ENCODE peak calls at places on chromosome 18, in four cellular contexts. G is left ventricle myocardium inferior, I is stomach, T is body of pancreas. Y is an unnamed sample.

GRCh38 chr18:31684279-31685096 is at the start of gene B4GALT6:
- DNase-seq in I (no peak), G (no peak), T (peak; percentile 23), Y (no peak)

GRCh38 chr18:31230495-31230894 is 67.8 kb upstream of the DSC1 start:
- DNase-seq in G (no peak), I (no peak), T (no peak), Y (no peak)

GRCh38 chr18:79405781-79406575 is 10.2 kb downstream of the NFATC1 start:
- DNase-seq in I (peak; percentile 59), T (no peak), G (peak; percentile 54), Y (no peak)

GRCh38 chr18:79964330-79965118 is at the start of gene HSBP1L1:
- DNase-seq in G (peak; percentile 70), T (peak; percentile 84), I (peak; percentile 87), Y (no peak)

GRCh38 chr18:41655074-41655473 is 300.0 kb upstream of the PIK3C3 start:
- DNase-seq in I (no peak), T (no peak), G (no peak), Y (no peak)

GRCh38 chr18:41875094-41875780 is 79.8 kb upstream of the PIK3C3 start:
- DNase-seq in I (no peak), T (no peak), G (no peak), Y (no peak)

GRCh38 chr18:50441518-50441917 is 66.7 kb downstream of the SKA1 start:
- DNase-seq in T (no peak), G (no peak), I (no peak), Y (no peak)

GRCh38 chr18:7369006-7369405 is 138.1 kb downstream of the LRRC30 start:
- DNase-seq in I (no peak), T (no peak), G (no peak), Y (no peak)

GRCh38 chr18:12048827-12049175 is 44.8 kb upstream of the ANKRD62 start:
- DNase-seq in T (no peak), I (no peak), G (no peak), Y (no peak)

DNA sequence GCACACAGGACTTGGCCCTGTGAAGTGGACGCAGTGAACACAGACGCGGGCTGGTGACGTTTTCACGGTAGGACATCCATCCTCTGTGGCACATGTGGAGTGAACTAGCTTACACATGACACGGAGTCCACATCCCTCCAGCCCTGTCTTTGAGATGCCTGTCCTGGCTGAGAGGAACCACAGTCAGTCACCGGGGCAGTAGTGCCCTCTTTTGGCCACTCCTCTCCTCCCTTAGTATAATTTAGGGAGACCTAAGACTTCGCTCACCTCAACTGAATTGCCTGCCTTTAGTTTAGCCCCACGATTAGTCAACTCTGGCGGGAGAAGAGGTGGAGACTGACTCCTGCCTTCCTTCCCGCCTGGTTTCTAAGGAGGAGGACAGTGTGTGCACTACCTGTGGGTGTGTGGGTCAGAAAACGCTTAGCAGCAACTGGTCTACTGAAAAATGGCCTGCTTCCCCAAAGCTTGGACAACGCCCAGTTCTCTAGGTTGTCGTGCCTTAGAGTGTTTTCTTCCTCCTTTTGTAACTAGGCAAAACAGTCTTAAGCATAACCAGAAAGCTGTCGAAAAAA is 70.6 kb downstream of the MBP start:
- DNase-seq in I (no peak), T (no peak), G (no peak), Y (no peak)
- TF ChIP-seq CTCF in I (no peak), T (no peak), G (peak; percentile 24), Y (no peak)

DNA sequence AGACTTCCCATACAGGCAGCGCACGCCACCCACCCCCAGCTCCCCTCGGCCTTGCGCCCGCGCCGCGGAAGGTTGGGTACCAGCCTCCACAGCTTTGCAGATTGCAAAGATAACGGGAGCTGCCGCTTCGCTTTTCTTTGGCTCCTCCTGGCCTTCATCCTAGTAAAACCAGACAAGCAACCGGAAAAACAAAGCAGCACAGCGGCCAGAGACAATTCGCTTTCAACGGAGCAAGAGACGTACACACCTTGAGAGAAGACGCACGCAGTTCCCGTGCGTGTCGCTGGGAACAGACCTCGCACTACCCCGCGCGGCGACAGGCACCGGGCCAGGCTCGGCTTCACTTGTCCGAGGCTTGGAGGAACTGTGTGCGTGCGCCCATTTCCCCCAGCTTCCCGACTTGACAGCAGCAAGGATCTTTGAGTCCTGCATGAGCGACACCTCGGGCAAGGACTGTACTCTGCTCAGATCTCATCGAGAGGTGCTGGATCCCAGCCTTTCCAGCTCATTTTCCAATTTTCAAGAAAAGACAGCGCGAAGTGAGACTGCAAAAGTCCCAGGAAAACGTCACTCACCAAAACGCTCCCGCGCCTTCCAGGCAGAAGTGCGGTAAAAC is 964 bp downstream of the ZBTB7C start:
- DNase-seq in I (no peak), G (peak; percentile 23), T (no peak), Y (peak; percentile 40)
- H3K4me3 ChIP-seq in I (peak overlapping the region; percentile 84), G (peak overlapping the region; percentile 84), T (no peak overlapping the region), Y (peak overlapping the region; percentile 32)

GRCh38 chr18:35953688-35954087 is 18.8 kb upstream of the RMP24 start:
- DNase-seq in G (no peak), I (no peak), T (no peak), Y (no peak)

GRCh38 chr18:35949090-35949489 is 23.4 kb upstream of the RMP24 start:
- DNase-seq in I (no peak), T (no peak), G (no peak), Y (no peak)

GRCh38 chr18:35948080-35948479 is 24.4 kb upstream of the RMP24 start:
- DNase-seq in I (no peak), T (no peak), G (no peak), Y (no peak)

GRCh38 chr18:35949903-35950627 is 22.4 kb upstream of the RMP24 start:
- DNase-seq in G (peak; percentile 48), T (peak; percentile 56), I (peak; percentile 55), Y (no peak)

GRCh38 chr18:35950628-35950982 is 21.9 kb upstream of the RMP24 start:
- DNase-seq in T (no peak), I (no peak), G (no peak), Y (no peak)
- TF ChIP-seq CTCF in T (no peak), I (no peak), G (peak; percentile 29), Y (no peak)

GRCh38 chr18:24009246-24009645 is 5.3 kb upstream of the TTC39C start:
- DNase-seq in G (no peak), T (no peak), I (no peak), Y (no peak)

GRCh38 chr18:24000613-24001490 is 13.7 kb upstream of the TTC39C start:
- DNase-seq in T (no peak), G (no peak), I (no peak), Y (no peak)

GRCh38 chr18:24006731-24007308 is 7.7 kb upstream of the TTC39C start:
- DNase-seq in I (no peak), G (no peak), T (no peak), Y (no peak)

GRCh38 chr18:23998811-23999210 is 15.7 kb upstream of the TTC39C start:
- DNase-seq in G (no peak), I (no peak), T (peak; percentile 29), Y (peak; percentile 64)

GRCh38 chr18:24003903-24004640 is 10.5 kb upstream of the TTC39C start:
- DNase-seq in I (no peak), T (no peak), G (no peak), Y (no peak)
- H3K4me3 ChIP-seq in I (no peak overlapping the region), T (no peak overlapping the region), G (no peak overlapping the region), Y (no peak overlapping the region)

DNA sequence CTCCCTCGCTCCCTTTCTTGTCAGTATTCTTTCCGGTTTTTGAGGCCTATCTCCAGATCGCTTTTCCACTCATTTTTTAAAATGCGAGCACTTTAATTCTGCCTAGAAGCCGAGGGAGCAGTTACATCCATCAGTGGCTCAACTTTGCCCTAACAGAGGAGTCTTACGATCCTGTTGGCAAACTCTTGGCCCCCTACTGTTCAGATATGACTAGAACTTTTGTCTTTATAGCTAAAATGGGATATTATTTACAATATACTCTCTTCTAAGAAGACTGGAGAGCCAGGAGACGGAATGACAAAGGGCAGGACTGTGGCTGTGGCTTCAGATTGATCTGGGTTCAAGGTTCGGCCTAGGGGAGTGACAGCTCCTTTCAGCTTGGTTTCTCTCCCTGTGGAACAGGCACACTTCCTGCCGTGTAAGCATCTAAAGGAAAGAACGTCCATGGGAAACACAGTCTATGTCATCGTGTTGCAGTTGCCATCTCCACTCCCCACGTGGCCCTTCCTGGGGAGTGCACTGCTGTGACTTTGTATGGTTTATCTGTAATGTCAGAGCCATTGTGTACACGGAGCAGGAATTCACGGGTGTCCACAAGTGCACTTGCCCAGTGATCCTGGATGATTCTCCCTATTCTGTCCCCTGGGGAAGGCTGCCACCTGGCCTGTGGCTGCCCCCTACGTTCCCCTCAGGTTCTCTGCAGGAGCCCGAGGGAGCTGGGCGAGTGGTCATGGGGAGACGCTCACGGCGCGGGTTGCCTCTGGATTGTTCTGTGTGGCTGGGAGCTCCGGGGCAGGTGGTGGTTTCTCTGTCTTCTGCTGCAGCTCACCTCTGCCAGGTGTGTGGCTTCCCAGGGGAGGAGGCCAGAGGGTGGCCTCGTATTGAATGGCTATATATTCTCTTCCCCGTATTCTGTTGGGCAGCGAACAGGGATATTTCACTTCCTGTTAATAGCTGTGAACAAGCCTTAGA is 222.0 kb downstream of the LDLRAD4 start:
- DNase-seq in I (no peak), T (peak; percentile 59), G (no peak), Y (no peak)
- TF ChIP-seq CTCF in I (no peak), T (no peak), G (no peak), Y (no peak)

GRCh38 chr18:58556333-58557012 is 72.4 kb downstream of the ALPK2 start:
- DNase-seq in I (peak; percentile 53), T (no peak), G (peak; percentile 67), Y (no peak)
- H3K4me3 ChIP-seq in I (no peak overlapping the region), T (no peak overlapping the region), G (peak overlapping the region; percentile 27), Y (no peak overlapping the region)

GRCh38 chr18:76126327-76126726 is 368.7 kb downstream of the ZNF516 start:
- DNase-seq in G (peak; percentile 19), I (no peak), T (no peak), Y (no peak)
- TF ChIP-seq CTCF in G (peak; percentile 61), I (no peak), T (no peak), Y (peak; percentile 38)

Y was measured in LNCaP clone FGC.